ENCODE peak calls at places on chromosomes 13 and 19, in nine cellular contexts. S is Calu3, W is RWPE1, B is fibroblast of villous mesenchyme, X is stomach, C is GM12864, T is tibial nerve, Q is left lung, G is brain microvascular endothelial cell. P is an unnamed sample.

GRCh38 chr13:34030782-34031181 is 212.8 kb downstream of the RFC3 start:
- DNase-seq in G (no peak), Q (no peak), X (no peak), S (no peak), C (no peak), B (no peak), W (no peak), T (no peak), P (no peak)

GRCh38 chr19:13072206-13072898 is 30.3 kb downstream of the LYL1 start:
- DNase-seq in C (no peak), W (no peak), B (no peak), T (no peak), S (no peak), G (no peak), Q (no peak), X (no peak), P (no peak)

GRCh38 chr13:90445179-90445578 is 902.3 kb upstream of the MIR17HG start:
- DNase-seq in S (peak), B (peak), G (peak), T (no peak), W (peak), Q (no peak), C (no peak), X (no peak), P (no peak)

GRCh38 chr13:43730642-43731041 is 56.1 kb downstream of the ENOX1 start:
- DNase-seq in X (no peak), B (peak), C (no peak), Q (no peak), W (no peak), S (no peak), T (no peak), G (peak), P (no peak)

GRCh38 chr13:101190976-101191375 is 225.3 kb downstream of the NALCN start:
- DNase-seq in T (no peak), C (no peak), S (no peak), B (no peak), G (no peak), W (no peak), X (no peak), Q (no peak), P (no peak)

GRCh38 chr19:6239401-6239844 is 40.4 kb downstream of the MLLT1 start:
- DNase-seq in C (no peak), T (no peak), Q (peak), B (no peak), W (peak), S (peak), G (no peak), X (peak), P (no peak)

GRCh38 chr19:40613669-40614594 is 12.8 kb downstream of the LTBP4 start:
- DNase-seq in S (peak), B (peak), W (peak), G (peak), C (peak), T (peak), X (peak), Q (peak), P (peak)

GRCh38 chr19:42095814-42096230 is 19.9 kb downstream of the ZNF574 start:
- DNase-seq in G (no peak), B (no peak), Q (no peak), C (no peak), S (no peak), X (no peak), W (no peak), T (no peak), P (no peak)

GRCh38 chr13:59277106-59277505 is 886.6 kb downstream of the DIAPH3 start:
- DNase-seq in T (no peak), W (no peak), Q (no peak), S (no peak), B (no peak), G (no peak), C (no peak), X (no peak), P (no peak)

GRCh38 chr19:44024900-44025216 is 321 bp upstream of the ZNF222 start:
- DNase-seq in X (no peak), Q (no peak), G (no peak), C (no peak), S (no peak), T (no peak), W (no peak), B (no peak), P (no peak)

GRCh38 chr13:95535243-95535642 is 17.3 kb upstream of the CLDN10 start:
- DNase-seq in B (peak), T (no peak), X (no peak), C (peak), G (peak), W (peak), S (peak), Q (no peak), P (no peak)

GRCh38 chr13:111846396-111847174 is 220.4 kb upstream of the SOX1 start:
- DNase-seq in C (no peak), W (no peak), G (no peak), B (no peak), X (no peak), S (no peak), Q (no peak), T (no peak), P (no peak)

GRCh38 chr13:111919286-111919685 is 147.7 kb upstream of the SOX1 start:
- DNase-seq in Q (no peak), S (no peak), T (no peak), G (no peak), C (no peak), B (no peak), W (no peak), X (no peak), P (no peak)

GRCh38 chr13:82647540-82647939 is 1234.7 kb downstream of the SLITRK1 start:
- DNase-seq in S (no peak), W (no peak), X (no peak), G (no peak), B (no peak), T (no peak), C (no peak), Q (no peak), P (no peak)

DNA sequence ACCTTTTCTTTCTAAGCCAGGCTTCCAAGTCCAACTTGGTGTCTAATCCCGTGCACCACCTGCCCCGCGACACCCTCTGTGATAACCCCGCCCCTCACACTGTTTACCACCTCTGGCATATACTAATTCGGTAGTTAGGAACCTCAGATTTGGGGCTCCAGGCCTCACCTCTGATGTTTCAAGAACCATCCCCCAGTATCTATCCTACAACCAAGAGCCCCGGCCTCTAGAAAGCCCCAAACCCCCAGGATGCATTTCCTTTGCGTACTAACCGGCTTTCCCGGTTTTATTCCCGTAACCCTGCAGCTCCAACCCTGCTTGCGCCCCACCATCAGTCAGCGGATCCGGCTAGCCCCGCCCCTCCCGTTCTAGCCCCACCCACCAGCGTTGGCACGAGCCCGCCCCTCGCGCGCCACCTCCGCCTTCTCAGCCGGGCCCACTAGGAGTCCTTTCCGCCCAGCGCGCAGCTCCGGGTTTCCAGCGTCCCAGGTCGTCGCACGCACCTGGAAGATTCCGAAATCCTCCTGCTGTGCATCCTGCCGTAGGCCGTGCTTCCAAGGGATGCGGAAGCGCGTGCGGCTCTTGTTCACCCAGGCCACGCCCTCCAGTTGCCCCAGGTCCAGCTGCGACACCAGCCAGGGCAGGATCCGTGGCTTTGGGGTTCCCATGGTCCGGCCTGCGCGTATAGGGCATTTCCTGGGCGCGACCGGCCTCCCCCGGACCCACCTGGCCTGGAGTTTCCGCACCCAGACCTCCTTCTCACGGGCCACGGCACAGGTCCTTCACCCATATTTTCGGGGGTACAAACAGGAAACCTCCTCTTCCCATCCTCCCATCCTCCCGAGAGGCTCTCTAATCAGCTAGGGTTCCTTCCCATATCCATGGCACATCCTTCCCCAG is 1.2 kb downstream of the IRF3 start:
- DNase-seq in B (peak), S (peak), T (peak), Q (peak), X (peak), W (peak), C (no peak), G (peak), P (peak)
- TF ChIP-seq CTCF in B (peak), S (no peak), T (peak), Q (peak), X (peak), W (no peak), C (no peak), G (peak), P (no peak)

DNA sequence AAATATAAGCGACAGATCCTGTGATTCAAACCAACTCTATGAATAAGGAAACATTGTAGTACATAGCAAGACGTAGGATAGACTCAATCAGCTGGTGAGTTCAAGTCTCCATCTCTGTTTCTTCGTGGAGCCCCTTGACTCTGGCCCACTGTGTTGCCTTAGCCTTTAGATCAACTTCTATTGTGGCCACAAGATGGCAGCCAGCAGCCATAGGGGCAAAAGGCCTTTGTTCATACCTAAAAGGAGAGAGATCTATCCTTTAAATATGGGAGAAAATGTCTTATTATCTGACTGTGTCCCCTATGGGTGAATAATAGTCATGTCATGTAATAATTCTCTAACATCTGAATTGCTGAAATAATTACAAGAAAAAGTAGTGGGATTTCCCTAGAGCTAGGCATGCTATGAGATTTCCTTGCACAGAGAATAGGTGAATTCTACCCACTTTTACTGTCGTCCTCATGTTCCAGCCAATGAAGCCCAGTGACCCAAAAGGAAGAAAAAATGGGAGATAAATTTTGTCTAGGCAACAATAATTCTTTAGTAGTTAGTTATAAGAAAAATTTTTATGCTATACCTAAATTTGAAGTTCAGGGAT is 129.4 kb downstream of the PCDH20 start:
- DNase-seq in B (no peak), Q (no peak), X (peak), W (no peak), G (no peak), C (no peak), T (no peak), S (no peak), P (no peak)
- TF ChIP-seq CTCF in B (no peak), Q (no peak), X (no peak), W (no peak), G (no peak), C (peak), T (no peak), S (no peak), P (no peak)

GRCh38 chr19:2249010-2249866 is at the start of gene AMH:
- DNase-seq in W (no peak), B (no peak), Q (peak), X (no peak), S (peak), G (no peak), T (no peak), C (no peak), P (no peak)
- TF ChIP-seq CTCF in W (no peak), B (no peak), Q (no peak), X (no peak), S (no peak), G (no peak), T (no peak), C (no peak), P (no peak)

DNA sequence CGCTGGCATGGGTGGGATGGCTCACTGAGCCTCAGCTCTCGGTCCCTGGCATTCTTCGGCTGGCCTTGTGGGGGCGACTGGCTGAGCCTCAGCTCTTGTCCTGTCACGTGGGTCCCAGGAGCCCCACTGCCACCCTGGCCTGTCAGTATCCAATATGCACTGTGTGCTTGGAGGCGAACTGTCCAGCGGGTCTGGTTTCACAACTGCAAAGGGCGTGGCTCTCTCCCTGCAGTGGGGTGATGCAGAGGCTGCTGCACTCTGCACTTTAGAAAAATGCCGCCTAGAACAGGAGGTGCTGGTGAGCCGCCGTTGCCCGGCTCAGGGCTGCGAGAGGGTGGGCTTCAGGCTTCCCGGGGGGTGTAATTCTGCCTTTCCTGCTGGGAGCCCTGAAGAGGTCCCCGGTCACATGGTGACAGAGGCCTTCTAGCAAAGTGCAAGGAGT is 17.0 kb upstream of the TMEM255B start:
- DNase-seq in G (no peak), W (peak), T (peak), B (peak), S (peak), X (peak), Q (peak), C (no peak), P (no peak)
- TF ChIP-seq CTCF in G (peak), W (no peak), T (no peak), B (peak), S (no peak), X (no peak), Q (no peak), C (peak), P (no peak)